ENCODE peak calls at places on chromosomes 3 and 15, in ten cellular contexts. One of them, this sample, is unnamed.

GRCh38 chr3:50616770-50617095 is 218 bp upstream of the MAPKAPK3 start:
- DNase-seq in activated CD4-positive, alpha-beta T cell treated with anti-CD3 and anti-CD28 coated beads, Interleukin-2, amount 50 U/mL, for 24 hours: peak
- DNase-seq in CD4-positive, alpha-beta T cell: peak
- DNase-seq in occipital lobe: peak
- DNase-seq in NCI-H69: peak
- DNase-seq in iris pigment epithelial cell: peak
- DNase-seq in AG09309: no peak
- DNase-seq in AML-193: peak
- DNase-seq in BJ: no peak
- DNase-seq in NCI-H1092: peak
- DNase-seq in this sample: peak

GRCh38 chr3:79032686-79033318 is 735.0 kb downstream of the ROBO1 start:
- DNase-seq in activated CD4-positive, alpha-beta T cell treated with anti-CD3 and anti-CD28 coated beads, Interleukin-2, amount 50 U/mL, for 24 hours: no peak
- DNase-seq in CD4-positive, alpha-beta T cell: no peak
- DNase-seq in occipital lobe: no peak
- DNase-seq in NCI-H69: peak
- DNase-seq in iris pigment epithelial cell: peak
- DNase-seq in AG09309: peak
- DNase-seq in AML-193: peak
- DNase-seq in BJ: no peak
- DNase-seq in NCI-H1092: peak
- DNase-seq in this sample: peak

GRCh38 chr15:37771462-37771861 is 163.0 kb upstream of the TMCO5A start:
- DNase-seq in activated CD4-positive, alpha-beta T cell treated with anti-CD3 and anti-CD28 coated beads, Interleukin-2, amount 50 U/mL, for 24 hours: no peak
- DNase-seq in CD4-positive, alpha-beta T cell: no peak
- DNase-seq in occipital lobe: no peak
- DNase-seq in NCI-H69: peak
- DNase-seq in iris pigment epithelial cell: peak
- DNase-seq in AG09309: no peak
- DNase-seq in AML-193: no peak
- DNase-seq in BJ: no peak
- DNase-seq in NCI-H1092: no peak
- DNase-seq in this sample: peak

GRCh38 chr3:129560269-129560787 is 17.4 kb downstream of the H1-8 start:
- DNase-seq in activated CD4-positive, alpha-beta T cell treated with anti-CD3 and anti-CD28 coated beads, Interleukin-2, amount 50 U/mL, for 24 hours: no peak
- DNase-seq in CD4-positive, alpha-beta T cell: no peak
- DNase-seq in occipital lobe: no peak
- DNase-seq in NCI-H69: no peak
- DNase-seq in iris pigment epithelial cell: peak
- DNase-seq in AG09309: peak
- DNase-seq in AML-193: no peak
- DNase-seq in BJ: peak
- DNase-seq in NCI-H1092: no peak
- DNase-seq in this sample: peak

GRCh38 chr3:186311431-186311830 is 50.6 kb downstream of the DGKG start:
- DNase-seq in activated CD4-positive, alpha-beta T cell treated with anti-CD3 and anti-CD28 coated beads, Interleukin-2, amount 50 U/mL, for 24 hours: no peak
- DNase-seq in CD4-positive, alpha-beta T cell: no peak
- DNase-seq in occipital lobe: no peak
- DNase-seq in NCI-H69: no peak
- DNase-seq in iris pigment epithelial cell: no peak
- DNase-seq in AG09309: no peak
- DNase-seq in AML-193: no peak
- DNase-seq in BJ: no peak
- DNase-seq in NCI-H1092: no peak
- DNase-seq in this sample: no peak

GRCh38 chr3:39193391-39193790 is 996 bp upstream of the XIRP1 start:
- DNase-seq in activated CD4-positive, alpha-beta T cell treated with anti-CD3 and anti-CD28 coated beads, Interleukin-2, amount 50 U/mL, for 24 hours: no peak
- DNase-seq in CD4-positive, alpha-beta T cell: no peak
- DNase-seq in occipital lobe: no peak
- DNase-seq in NCI-H69: no peak
- DNase-seq in iris pigment epithelial cell: peak
- DNase-seq in AG09309: no peak
- DNase-seq in AML-193: no peak
- DNase-seq in BJ: no peak
- DNase-seq in NCI-H1092: no peak
- DNase-seq in this sample: no peak

GRCh38 chr15:40430271-40430805 is 10.4 kb upstream of the BAHD1 start:
- DNase-seq in activated CD4-positive, alpha-beta T cell treated with anti-CD3 and anti-CD28 coated beads, Interleukin-2, amount 50 U/mL, for 24 hours: no peak
- DNase-seq in CD4-positive, alpha-beta T cell: no peak
- DNase-seq in occipital lobe: no peak
- DNase-seq in NCI-H69: peak
- DNase-seq in iris pigment epithelial cell: no peak
- DNase-seq in AG09309: no peak
- DNase-seq in AML-193: no peak
- DNase-seq in BJ: no peak
- DNase-seq in NCI-H1092: no peak
- DNase-seq in this sample: peak

GRCh38 chr3:73614385-73614784 is 10.4 kb downstream of the PDZRN3 start:
- DNase-seq in activated CD4-positive, alpha-beta T cell treated with anti-CD3 and anti-CD28 coated beads, Interleukin-2, amount 50 U/mL, for 24 hours: no peak
- DNase-seq in CD4-positive, alpha-beta T cell: no peak
- DNase-seq in occipital lobe: no peak
- DNase-seq in NCI-H69: peak
- DNase-seq in iris pigment epithelial cell: peak
- DNase-seq in AG09309: peak
- DNase-seq in AML-193: no peak
- DNase-seq in BJ: no peak
- DNase-seq in NCI-H1092: no peak
- DNase-seq in this sample: peak

GRCh38 chr3:182795383-182795782 is 2.1 kb downstream of the ATP11B start:
- DNase-seq in activated CD4-positive, alpha-beta T cell treated with anti-CD3 and anti-CD28 coated beads, Interleukin-2, amount 50 U/mL, for 24 hours: no peak
- DNase-seq in CD4-positive, alpha-beta T cell: peak
- DNase-seq in occipital lobe: no peak
- DNase-seq in NCI-H69: no peak
- DNase-seq in iris pigment epithelial cell: peak
- DNase-seq in AG09309: no peak
- DNase-seq in AML-193: peak
- DNase-seq in BJ: no peak
- DNase-seq in NCI-H1092: no peak
- DNase-seq in this sample: peak

GRCh38 chr15:48392356-48392755 is 61.1 kb downstream of the DUT start:
- DNase-seq in activated CD4-positive, alpha-beta T cell treated with anti-CD3 and anti-CD28 coated beads, Interleukin-2, amount 50 U/mL, for 24 hours: no peak
- DNase-seq in CD4-positive, alpha-beta T cell: no peak
- DNase-seq in occipital lobe: no peak
- DNase-seq in NCI-H69: peak
- DNase-seq in iris pigment epithelial cell: peak
- DNase-seq in AG09309: no peak
- DNase-seq in AML-193: no peak
- DNase-seq in BJ: no peak
- DNase-seq in NCI-H1092: no peak
- DNase-seq in this sample: no peak

GRCh38 chr3:111691293-111691909 is 96.3 kb upstream of the ZBED2 start:
- DNase-seq in activated CD4-positive, alpha-beta T cell treated with anti-CD3 and anti-CD28 coated beads, Interleukin-2, amount 50 U/mL, for 24 hours: no peak
- DNase-seq in CD4-positive, alpha-beta T cell: no peak
- DNase-seq in occipital lobe: no peak
- DNase-seq in NCI-H69: peak
- DNase-seq in iris pigment epithelial cell: peak
- DNase-seq in AG09309: no peak
- DNase-seq in AML-193: peak
- DNase-seq in BJ: no peak
- DNase-seq in NCI-H1092: peak
- DNase-seq in this sample: peak

GRCh38 chr3:56855856-56856538 is 54.2 kb upstream of the ARHGEF3 start:
- DNase-seq in activated CD4-positive, alpha-beta T cell treated with anti-CD3 and anti-CD28 coated beads, Interleukin-2, amount 50 U/mL, for 24 hours: no peak
- DNase-seq in CD4-positive, alpha-beta T cell: no peak
- DNase-seq in occipital lobe: peak
- DNase-seq in NCI-H69: peak
- DNase-seq in iris pigment epithelial cell: peak
- DNase-seq in AG09309: no peak
- DNase-seq in AML-193: peak
- DNase-seq in BJ: no peak
- DNase-seq in NCI-H1092: no peak
- DNase-seq in this sample: peak

GRCh38 chr3:45553469-45553974 is 41.0 kb upstream of the LIMD1 start:
- DNase-seq in activated CD4-positive, alpha-beta T cell treated with anti-CD3 and anti-CD28 coated beads, Interleukin-2, amount 50 U/mL, for 24 hours: no peak
- DNase-seq in CD4-positive, alpha-beta T cell: no peak
- DNase-seq in occipital lobe: peak
- DNase-seq in NCI-H69: peak
- DNase-seq in iris pigment epithelial cell: no peak
- DNase-seq in AG09309: no peak
- DNase-seq in AML-193: peak
- DNase-seq in BJ: no peak
- DNase-seq in NCI-H1092: no peak
- DNase-seq in this sample: peak

GRCh38 chr3:63920001-63920400 is 7.8 kb upstream of the SCAANT1 start:
- DNase-seq in activated CD4-positive, alpha-beta T cell treated with anti-CD3 and anti-CD28 coated beads, Interleukin-2, amount 50 U/mL, for 24 hours: no peak
- DNase-seq in CD4-positive, alpha-beta T cell: no peak
- DNase-seq in occipital lobe: no peak
- DNase-seq in NCI-H69: no peak
- DNase-seq in iris pigment epithelial cell: no peak
- DNase-seq in AG09309: no peak
- DNase-seq in AML-193: no peak
- DNase-seq in BJ: no peak
- DNase-seq in NCI-H1092: no peak
- DNase-seq in this sample: no peak

GRCh38 chr15:43735402-43735801 is 10.8 kb upstream of the PDIA3 start:
- DNase-seq in activated CD4-positive, alpha-beta T cell treated with anti-CD3 and anti-CD28 coated beads, Interleukin-2, amount 50 U/mL, for 24 hours: no peak
- DNase-seq in CD4-positive, alpha-beta T cell: no peak
- DNase-seq in occipital lobe: no peak
- DNase-seq in NCI-H69: no peak
- DNase-seq in iris pigment epithelial cell: no peak
- DNase-seq in AG09309: no peak
- DNase-seq in AML-193: no peak
- DNase-seq in BJ: no peak
- DNase-seq in NCI-H1092: no peak
- DNase-seq in this sample: no peak

GRCh38 chr15:67174864-67175573 is 79.4 kb downstream of the AAGAB start:
- DNase-seq in activated CD4-positive, alpha-beta T cell treated with anti-CD3 and anti-CD28 coated beads, Interleukin-2, amount 50 U/mL, for 24 hours: no peak
- DNase-seq in CD4-positive, alpha-beta T cell: no peak
- DNase-seq in occipital lobe: no peak
- DNase-seq in NCI-H69: peak
- DNase-seq in iris pigment epithelial cell: peak
- DNase-seq in AG09309: no peak
- DNase-seq in AML-193: no peak
- DNase-seq in BJ: no peak
- DNase-seq in NCI-H1092: no peak
- DNase-seq in this sample: no peak

GRCh38 chr15:39455502-39455991 is 125.3 kb upstream of the THBS1 start:
- DNase-seq in activated CD4-positive, alpha-beta T cell treated with anti-CD3 and anti-CD28 coated beads, Interleukin-2, amount 50 U/mL, for 24 hours: no peak
- DNase-seq in CD4-positive, alpha-beta T cell: no peak
- DNase-seq in occipital lobe: no peak
- DNase-seq in NCI-H69: peak
- DNase-seq in iris pigment epithelial cell: peak
- DNase-seq in AG09309: no peak
- DNase-seq in AML-193: no peak
- DNase-seq in BJ: no peak
- DNase-seq in NCI-H1092: no peak
- DNase-seq in this sample: peak

GRCh38 chr3:72625616-72626337 is 222.5 kb downstream of the SHQ1 start:
- DNase-seq in activated CD4-positive, alpha-beta T cell treated with anti-CD3 and anti-CD28 coated beads, Interleukin-2, amount 50 U/mL, for 24 hours: no peak
- DNase-seq in CD4-positive, alpha-beta T cell: no peak
- DNase-seq in occipital lobe: no peak
- DNase-seq in NCI-H69: no peak
- DNase-seq in iris pigment epithelial cell: peak
- DNase-seq in AG09309: peak
- DNase-seq in AML-193: no peak
- DNase-seq in BJ: no peak
- DNase-seq in NCI-H1092: no peak
- DNase-seq in this sample: peak

GRCh38 chr3:11161666-11162065 is 7.4 kb downstream of the HRH1 start:
- DNase-seq in activated CD4-positive, alpha-beta T cell treated with anti-CD3 and anti-CD28 coated beads, Interleukin-2, amount 50 U/mL, for 24 hours: no peak
- DNase-seq in CD4-positive, alpha-beta T cell: no peak
- DNase-seq in occipital lobe: no peak
- DNase-seq in NCI-H69: no peak
- DNase-seq in iris pigment epithelial cell: no peak
- DNase-seq in AG09309: no peak
- DNase-seq in AML-193: no peak
- DNase-seq in BJ: no peak
- DNase-seq in NCI-H1092: no peak
- DNase-seq in this sample: no peak

GRCh38 chr3:178761461-178761860 is 225.2 kb downstream of the KCNMB2 start:
- DNase-seq in activated CD4-positive, alpha-beta T cell treated with anti-CD3 and anti-CD28 coated beads, Interleukin-2, amount 50 U/mL, for 24 hours: no peak
- DNase-seq in CD4-positive, alpha-beta T cell: no peak
- DNase-seq in occipital lobe: no peak
- DNase-seq in NCI-H69: no peak
- DNase-seq in iris pigment epithelial cell: no peak
- DNase-seq in AG09309: no peak
- DNase-seq in AML-193: no peak
- DNase-seq in BJ: no peak
- DNase-seq in NCI-H1092: no peak
- DNase-seq in this sample: no peak

GRCh38 chr3:5019411-5020261 is 40.4 kb downstream of the BHLHE40 start:
- DNase-seq in activated CD4-positive, alpha-beta T cell treated with anti-CD3 and anti-CD28 coated beads, Interleukin-2, amount 50 U/mL, for 24 hours: no peak
- DNase-seq in CD4-positive, alpha-beta T cell: peak
- DNase-seq in occipital lobe: no peak
- DNase-seq in NCI-H69: no peak
- DNase-seq in iris pigment epithelial cell: no peak
- DNase-seq in AG09309: no peak
- DNase-seq in AML-193: no peak
- DNase-seq in BJ: no peak
- DNase-seq in NCI-H1092: no peak
- DNase-seq in this sample: no peak

GRCh38 chr15:71800835-71801745 is 9.3 kb upstream of the NR2E3 start:
- DNase-seq in activated CD4-positive, alpha-beta T cell treated with anti-CD3 and anti-CD28 coated beads, Interleukin-2, amount 50 U/mL, for 24 hours: no peak
- DNase-seq in CD4-positive, alpha-beta T cell: no peak
- DNase-seq in occipital lobe: no peak
- DNase-seq in NCI-H69: peak
- DNase-seq in iris pigment epithelial cell: peak
- DNase-seq in AG09309: peak
- DNase-seq in AML-193: peak
- DNase-seq in BJ: no peak
- DNase-seq in NCI-H1092: no peak
- DNase-seq in this sample: peak

GRCh38 chr15:55709458-55709857 is 33.5 kb downstream of the PRTG start:
- DNase-seq in activated CD4-positive, alpha-beta T cell treated with anti-CD3 and anti-CD28 coated beads, Interleukin-2, amount 50 U/mL, for 24 hours: no peak
- DNase-seq in CD4-positive, alpha-beta T cell: no peak
- DNase-seq in occipital lobe: no peak
- DNase-seq in NCI-H69: no peak
- DNase-seq in iris pigment epithelial cell: no peak
- DNase-seq in AG09309: no peak
- DNase-seq in AML-193: no peak
- DNase-seq in BJ: no peak
- DNase-seq in NCI-H1092: no peak
- DNase-seq in this sample: no peak

GRCh38 chr3:151226088-151226563 is 23.1 kb upstream of the GPR171 start:
- DNase-seq in activated CD4-positive, alpha-beta T cell treated with anti-CD3 and anti-CD28 coated beads, Interleukin-2, amount 50 U/mL, for 24 hours: no peak
- DNase-seq in CD4-positive, alpha-beta T cell: no peak
- DNase-seq in occipital lobe: no peak
- DNase-seq in NCI-H69: peak
- DNase-seq in iris pigment epithelial cell: peak
- DNase-seq in AG09309: peak
- DNase-seq in AML-193: no peak
- DNase-seq in BJ: no peak
- DNase-seq in NCI-H1092: no peak
- DNase-seq in this sample: no peak

GRCh38 chr15:27844018-27844666 is 255.0 kb downstream of the OCA2 start:
- DNase-seq in activated CD4-positive, alpha-beta T cell treated with anti-CD3 and anti-CD28 coated beads, Interleukin-2, amount 50 U/mL, for 24 hours: no peak
- DNase-seq in CD4-positive, alpha-beta T cell: no peak
- DNase-seq in occipital lobe: no peak
- DNase-seq in NCI-H69: no peak
- DNase-seq in iris pigment epithelial cell: peak
- DNase-seq in AG09309: peak
- DNase-seq in AML-193: no peak
- DNase-seq in BJ: no peak
- DNase-seq in NCI-H1092: no peak
- DNase-seq in this sample: no peak

GRCh38 chr3:83894223-83894622 is 1064.6 kb upstream of the CADM2 start:
- DNase-seq in activated CD4-positive, alpha-beta T cell treated with anti-CD3 and anti-CD28 coated beads, Interleukin-2, amount 50 U/mL, for 24 hours: no peak
- DNase-seq in CD4-positive, alpha-beta T cell: no peak
- DNase-seq in occipital lobe: no peak
- DNase-seq in NCI-H69: no peak
- DNase-seq in iris pigment epithelial cell: no peak
- DNase-seq in AG09309: no peak
- DNase-seq in AML-193: no peak
- DNase-seq in BJ: no peak
- DNase-seq in NCI-H1092: no peak
- DNase-seq in this sample: no peak

GRCh38 chr3:62918131-62918530 is 42.9 kb upstream of the CADPS start:
- DNase-seq in activated CD4-positive, alpha-beta T cell treated with anti-CD3 and anti-CD28 coated beads, Interleukin-2, amount 50 U/mL, for 24 hours: no peak
- DNase-seq in CD4-positive, alpha-beta T cell: no peak
- DNase-seq in occipital lobe: no peak
- DNase-seq in NCI-H69: no peak
- DNase-seq in iris pigment epithelial cell: no peak
- DNase-seq in AG09309: no peak
- DNase-seq in AML-193: no peak
- DNase-seq in BJ: no peak
- DNase-seq in NCI-H1092: no peak
- DNase-seq in this sample: no peak

GRCh38 chr15:82808634-82809041 is 790 bp upstream of the WHAMM start:
- DNase-seq in activated CD4-positive, alpha-beta T cell treated with anti-CD3 and anti-CD28 coated beads, Interleukin-2, amount 50 U/mL, for 24 hours: no peak
- DNase-seq in CD4-positive, alpha-beta T cell: no peak
- DNase-seq in occipital lobe: no peak
- DNase-seq in NCI-H69: peak
- DNase-seq in iris pigment epithelial cell: no peak
- DNase-seq in AG09309: no peak
- DNase-seq in AML-193: no peak
- DNase-seq in BJ: no peak
- DNase-seq in NCI-H1092: no peak
- DNase-seq in this sample: no peak

This sample was measured in NB4.